ENCODE peak calls at places on chromosomes 12 and 14, in six cellular contexts. One of them, this sample, is unnamed.

GRCh38 chr14:77151918-77152588 is 10.5 kb upstream of the ZDHHC22 start:
- DNase-seq in activated naive CD4-positive, alpha-beta T cell: no peak
- DNase-seq in ELR: peak
- DNase-seq in lower lobe of right lung: no peak
- DNase-seq in GM03348: peak
- DNase-seq in foreskin melanocyte: no peak
- DNase-seq in this sample: peak

GRCh38 chr12:21666722-21667121 is 9.1 kb upstream of the LDHB start:
- DNase-seq in activated naive CD4-positive, alpha-beta T cell: no peak
- DNase-seq in ELR: no peak
- DNase-seq in lower lobe of right lung: no peak
- DNase-seq in GM03348: no peak
- DNase-seq in foreskin melanocyte: no peak
- DNase-seq in this sample: no peak

GRCh38 chr14:33343016-33343415 is 404.3 kb downstream of the NPAS3 start:
- DNase-seq in activated naive CD4-positive, alpha-beta T cell: no peak
- DNase-seq in ELR: no peak
- DNase-seq in lower lobe of right lung: no peak
- DNase-seq in GM03348: peak
- DNase-seq in foreskin melanocyte: no peak
- DNase-seq in this sample: peak

GRCh38 chr12:2335109-2335508 is 282.3 kb downstream of the CACNA1C start:
- DNase-seq in activated naive CD4-positive, alpha-beta T cell: no peak
- DNase-seq in ELR: peak
- DNase-seq in lower lobe of right lung: no peak
- DNase-seq in GM03348: no peak
- DNase-seq in foreskin melanocyte: no peak
- DNase-seq in this sample: no peak

GRCh38 chr12:83016226-83016835 is 329.6 kb downstream of the TMTC2 start:
- DNase-seq in activated naive CD4-positive, alpha-beta T cell: no peak
- DNase-seq in ELR: peak
- DNase-seq in lower lobe of right lung: no peak
- DNase-seq in GM03348: peak
- DNase-seq in foreskin melanocyte: peak
- DNase-seq in this sample: peak

GRCh38 chr12:29944269-29945000 is 160.7 kb upstream of the TMTC1 start:
- DNase-seq in activated naive CD4-positive, alpha-beta T cell: no peak
- DNase-seq in ELR: no peak
- DNase-seq in lower lobe of right lung: no peak
- DNase-seq in GM03348: no peak
- DNase-seq in foreskin melanocyte: no peak
- DNase-seq in this sample: no peak

GRCh38 chr12:11023387-11023786 is 967 bp upstream of the TAS2R19 start:
- DNase-seq in activated naive CD4-positive, alpha-beta T cell: no peak
- DNase-seq in ELR: no peak
- DNase-seq in lower lobe of right lung: no peak
- DNase-seq in GM03348: no peak
- DNase-seq in foreskin melanocyte: no peak
- DNase-seq in this sample: no peak

GRCh38 chr12:121043067-121043466 is 4.0 kb upstream of the OASL start:
- DNase-seq in activated naive CD4-positive, alpha-beta T cell: no peak
- DNase-seq in ELR: peak
- DNase-seq in lower lobe of right lung: no peak
- DNase-seq in GM03348: no peak
- DNase-seq in foreskin melanocyte: no peak
- DNase-seq in this sample: no peak

GRCh38 chr12:113214938-113215400 is 6.3 kb upstream of the TPCN1 start:
- DNase-seq in activated naive CD4-positive, alpha-beta T cell: no peak
- DNase-seq in ELR: peak
- DNase-seq in lower lobe of right lung: peak
- DNase-seq in GM03348: peak
- DNase-seq in foreskin melanocyte: peak
- DNase-seq in this sample: peak

GRCh38 chr12:15532364-15532977 is 210.2 kb downstream of the PTPRO start:
- DNase-seq in activated naive CD4-positive, alpha-beta T cell: peak
- DNase-seq in ELR: peak
- DNase-seq in lower lobe of right lung: no peak
- DNase-seq in GM03348: peak
- DNase-seq in foreskin melanocyte: peak
- DNase-seq in this sample: peak

GRCh38 chr12:89328483-89329030 is 23.7 kb downstream of the DUSP6 start:
- DNase-seq in activated naive CD4-positive, alpha-beta T cell: no peak
- DNase-seq in ELR: no peak
- DNase-seq in lower lobe of right lung: no peak
- DNase-seq in GM03348: no peak
- DNase-seq in foreskin melanocyte: peak
- DNase-seq in this sample: no peak

GRCh38 chr14:80049055-80049454 is 162.2 kb downstream of the DIO2 start:
- DNase-seq in activated naive CD4-positive, alpha-beta T cell: no peak
- DNase-seq in ELR: no peak
- DNase-seq in lower lobe of right lung: no peak
- DNase-seq in GM03348: no peak
- DNase-seq in foreskin melanocyte: no peak
- DNase-seq in this sample: peak

GRCh38 chr14:104436741-104437701 is 142.5 kb upstream of the C14orf180 start:
- DNase-seq in activated naive CD4-positive, alpha-beta T cell: no peak
- DNase-seq in ELR: no peak
- DNase-seq in lower lobe of right lung: peak
- DNase-seq in GM03348: peak
- DNase-seq in foreskin melanocyte: no peak
- DNase-seq in this sample: no peak

GRCh38 chr14:52235434-52235833 is 32.1 kb upstream of the PTGDR start:
- DNase-seq in activated naive CD4-positive, alpha-beta T cell: no peak
- DNase-seq in ELR: no peak
- DNase-seq in lower lobe of right lung: no peak
- DNase-seq in GM03348: no peak
- DNase-seq in foreskin melanocyte: no peak
- DNase-seq in this sample: no peak

GRCh38 chr12:29756741-29757390 is 26.9 kb downstream of the TMTC1 start:
- DNase-seq in activated naive CD4-positive, alpha-beta T cell: no peak
- DNase-seq in ELR: no peak
- DNase-seq in lower lobe of right lung: no peak
- DNase-seq in GM03348: no peak
- DNase-seq in foreskin melanocyte: no peak
- DNase-seq in this sample: no peak

GRCh38 chr12:30268036-30268435 is 427.6 kb downstream of the IPO8 start:
- DNase-seq in activated naive CD4-positive, alpha-beta T cell: no peak
- DNase-seq in ELR: no peak
- DNase-seq in lower lobe of right lung: no peak
- DNase-seq in GM03348: no peak
- DNase-seq in foreskin melanocyte: peak
- DNase-seq in this sample: no peak

GRCh38 chr12:62113366-62114011 is 146.7 kb upstream of the USP15 start:
- DNase-seq in activated naive CD4-positive, alpha-beta T cell: no peak
- DNase-seq in ELR: no peak
- DNase-seq in lower lobe of right lung: no peak
- DNase-seq in GM03348: no peak
- DNase-seq in foreskin melanocyte: no peak
- DNase-seq in this sample: no peak

GRCh38 chr12:74412607-74413230 is 124.9 kb upstream of the ATXN7L3B start:
- DNase-seq in activated naive CD4-positive, alpha-beta T cell: no peak
- DNase-seq in ELR: peak
- DNase-seq in lower lobe of right lung: no peak
- DNase-seq in GM03348: no peak
- DNase-seq in foreskin melanocyte: no peak
- DNase-seq in this sample: peak

GRCh38 chr12:19410211-19410610 is 29.1 kb upstream of the AEBP2 start:
- DNase-seq in activated naive CD4-positive, alpha-beta T cell: no peak
- DNase-seq in ELR: no peak
- DNase-seq in lower lobe of right lung: no peak
- DNase-seq in GM03348: no peak
- DNase-seq in foreskin melanocyte: no peak
- DNase-seq in this sample: no peak

GRCh38 chr14:34036319-34036761 is 85.5 kb upstream of the EGLN3 start:
- DNase-seq in activated naive CD4-positive, alpha-beta T cell: no peak
- DNase-seq in ELR: no peak
- DNase-seq in lower lobe of right lung: no peak
- DNase-seq in GM03348: no peak
- DNase-seq in foreskin melanocyte: no peak
- DNase-seq in this sample: no peak

GRCh38 chr14:55279384-55279783 is 8.2 kb downstream of the FBXO34 start:
- DNase-seq in activated naive CD4-positive, alpha-beta T cell: no peak
- DNase-seq in ELR: no peak
- DNase-seq in lower lobe of right lung: no peak
- DNase-seq in GM03348: no peak
- DNase-seq in foreskin melanocyte: no peak
- DNase-seq in this sample: no peak

GRCh38 chr12:591167-591570 is 72.1 kb downstream of the NINJ2 start:
- DNase-seq in activated naive CD4-positive, alpha-beta T cell: no peak
- DNase-seq in ELR: no peak
- DNase-seq in lower lobe of right lung: no peak
- DNase-seq in GM03348: no peak
- DNase-seq in foreskin melanocyte: no peak
- DNase-seq in this sample: no peak

GRCh38 chr14:33914676-33915516 is 36.0 kb downstream of the EGLN3 start:
- DNase-seq in activated naive CD4-positive, alpha-beta T cell: no peak
- DNase-seq in ELR: peak
- DNase-seq in lower lobe of right lung: no peak
- DNase-seq in GM03348: peak
- DNase-seq in foreskin melanocyte: no peak
- DNase-seq in this sample: peak

GRCh38 chr12:124764870-124765570 is 98.6 kb downstream of the SCARB1 start:
- DNase-seq in activated naive CD4-positive, alpha-beta T cell: no peak
- DNase-seq in ELR: no peak
- DNase-seq in lower lobe of right lung: no peak
- DNase-seq in GM03348: peak
- DNase-seq in foreskin melanocyte: peak
- DNase-seq in this sample: peak

GRCh38 chr14:59483360-59483759 is 848 bp downstream of the L3HYPDH start:
- DNase-seq in activated naive CD4-positive, alpha-beta T cell: no peak
- DNase-seq in ELR: peak
- DNase-seq in lower lobe of right lung: no peak
- DNase-seq in GM03348: peak
- DNase-seq in foreskin melanocyte: no peak
- DNase-seq in this sample: peak

GRCh38 chr14:56490379-56490778 is 89.2 kb upstream of the TMEM260 start:
- DNase-seq in activated naive CD4-positive, alpha-beta T cell: no peak
- DNase-seq in ELR: peak
- DNase-seq in lower lobe of right lung: no peak
- DNase-seq in GM03348: peak
- DNase-seq in foreskin melanocyte: no peak
- DNase-seq in this sample: peak

GRCh38 chr12:116698131-116698495 is 39.8 kb downstream of the SPRING1 start:
- DNase-seq in activated naive CD4-positive, alpha-beta T cell: no peak
- DNase-seq in ELR: no peak
- DNase-seq in lower lobe of right lung: no peak
- DNase-seq in GM03348: no peak
- DNase-seq in foreskin melanocyte: no peak
- DNase-seq in this sample: no peak

GRCh38 chr14:101294136-101294535 is 267.2 kb upstream of the DIO3 start:
- DNase-seq in activated naive CD4-positive, alpha-beta T cell: no peak
- DNase-seq in ELR: no peak
- DNase-seq in lower lobe of right lung: no peak
- DNase-seq in GM03348: no peak
- DNase-seq in foreskin melanocyte: no peak
- DNase-seq in this sample: no peak

GRCh38 chr12:132899033-132899432 is 11.6 kb upstream of the CHFR start:
- DNase-seq in activated naive CD4-positive, alpha-beta T cell: no peak
- DNase-seq in ELR: peak
- DNase-seq in lower lobe of right lung: no peak
- DNase-seq in GM03348: no peak
- DNase-seq in foreskin melanocyte: no peak
- DNase-seq in this sample: no peak

GRCh38 chr12:68876471-68876870 is 56.5 kb downstream of the CPM start:
- DNase-seq in activated naive CD4-positive, alpha-beta T cell: no peak
- DNase-seq in ELR: no peak
- DNase-seq in lower lobe of right lung: no peak
- DNase-seq in GM03348: no peak
- DNase-seq in foreskin melanocyte: no peak
- DNase-seq in this sample: no peak

GRCh38 chr12:46843811-46844210 is 18.0 kb upstream of the SLC38A4 start:
- DNase-seq in activated naive CD4-positive, alpha-beta T cell: no peak
- DNase-seq in ELR: no peak
- DNase-seq in lower lobe of right lung: no peak
- DNase-seq in GM03348: peak
- DNase-seq in foreskin melanocyte: no peak
- DNase-seq in this sample: peak

GRCh38 chr12:93563807-93564538 is 8.5 kb upstream of the SOCS2 start:
- DNase-seq in activated naive CD4-positive, alpha-beta T cell: no peak
- DNase-seq in ELR: peak
- DNase-seq in lower lobe of right lung: no peak
- DNase-seq in GM03348: peak
- DNase-seq in foreskin melanocyte: no peak
- DNase-seq in this sample: peak

GRCh38 chr14:50062438-50063039 is 53.8 kb downstream of the VCPKMT start:
- DNase-seq in activated naive CD4-positive, alpha-beta T cell: peak
- DNase-seq in ELR: peak
- DNase-seq in lower lobe of right lung: no peak
- DNase-seq in GM03348: peak
- DNase-seq in foreskin melanocyte: no peak
- DNase-seq in this sample: peak